ENCODE peak calls at places on chromosomes 11 and 22, in eight cellular contexts. M is right lobe of liver, B is endothelial cell of umbilical vein, C is colonic mucosa, G is RWPE2, Y is sigmoid colon, N is stomach, L is cardiac muscle cell. Z is an unnamed sample. For H3K4me1, the result is how much of the 10 kb centered on the place peaks cover.

GRCh38 chr11:122319011-122319410 is 203.0 kb upstream of the BLID start:
- DNase-seq in M (no peak), B (no peak), C (no peak), G (no peak), Y (no peak), N (no peak), L (no peak), Z (no peak)

GRCh38 chr11:9313648-9314290 is 624 bp downstream of the TMEM41B start:
- DNase-seq in M (no peak), B (peak), C (peak), G (no peak), Y (peak), N (peak), L (peak), Z (no peak)

GRCh38 chr22:49768077-49768476 is 59.6 kb downstream of the BRD1 start:
- DNase-seq in M (peak), B (no peak), C (no peak), G (no peak), Y (peak), N (no peak), L (no peak), Z (no peak)

GRCh38 chr11:57427692-57428082 is 766 bp upstream of the SLC43A3 start:
- DNase-seq in M (peak), B (no peak), C (peak), G (no peak), Y (peak), N (peak), L (no peak), Z (no peak)

GRCh38 chr11:108926522-108927380 is 261.9 kb downstream of the DDX10 start:
- DNase-seq in M (no peak), B (no peak), C (no peak), G (no peak), Y (no peak), N (no peak), L (no peak), Z (no peak)

GRCh38 chr22:26536056-26536761 is 23.9 kb upstream of the TFIP11 start:
- DNase-seq in M (no peak), B (no peak), C (no peak), G (no peak), Y (no peak), N (no peak), L (no peak), Z (no peak)

GRCh38 chr11:64084146-64084961 is 48.6 kb downstream of the FLRT1 start:
- DNase-seq in M (no peak), B (no peak), C (no peak), G (no peak), Y (no peak), N (no peak), L (no peak), Z (no peak)

GRCh38 chr11:121240650-121241299 is 51.8 kb upstream of the SC5D start:
- DNase-seq in M (no peak), B (no peak), C (no peak), G (no peak), Y (no peak), N (no peak), L (no peak), Z (no peak)

GRCh38 chr11:8003187-8003586 is 16.1 kb downstream of the EIF3F start:
- DNase-seq in M (no peak), B (no peak), C (no peak), G (no peak), Y (no peak), N (no peak), L (no peak), Z (no peak)

GRCh38 chr11:27555264-27555663 is 48.7 kb upstream of the LIN7C start:
- DNase-seq in M (no peak), B (no peak), C (no peak), G (no peak), Y (no peak), N (no peak), L (no peak), Z (no peak)

DNA sequence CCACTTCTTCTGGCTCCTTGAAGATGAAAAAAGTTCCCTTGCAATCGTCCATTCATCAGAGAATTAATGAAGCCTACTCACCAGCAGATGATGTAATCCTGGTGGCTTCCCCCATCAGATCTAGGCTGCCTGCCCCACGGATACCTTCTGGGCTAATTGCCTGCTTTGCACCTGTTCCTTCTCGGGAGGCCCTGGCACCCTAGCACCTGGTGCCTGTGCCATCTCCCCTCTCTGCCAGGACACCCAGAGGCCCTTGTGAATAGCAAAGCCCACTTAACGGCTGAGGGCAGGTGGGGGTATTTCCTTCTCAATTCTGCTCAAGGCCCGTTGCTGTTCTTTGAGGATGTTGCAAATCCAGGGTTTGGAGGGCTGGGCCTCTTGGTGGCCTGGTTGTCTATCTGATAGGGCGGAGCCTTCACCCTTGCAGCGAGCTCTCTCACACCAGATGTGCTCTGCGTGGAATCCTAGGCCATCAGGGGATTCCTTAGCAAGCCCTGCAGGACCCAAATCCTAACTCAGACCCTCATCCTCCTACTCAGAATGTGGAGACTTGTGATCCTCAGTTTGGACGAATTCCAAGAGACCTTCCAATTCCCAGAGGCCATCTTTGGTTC is at the start of gene LMO2:
- DNase-seq in M (no peak), B (no peak), C (no peak), G (no peak), Y (no peak), N (no peak), L (no peak), Z (no peak)
- H3K4me1 ChIP-seq in M (under half), B (under half), C (under half), G (under half), Y (under half), N (under half), L (under half), Z (under half)

DNA sequence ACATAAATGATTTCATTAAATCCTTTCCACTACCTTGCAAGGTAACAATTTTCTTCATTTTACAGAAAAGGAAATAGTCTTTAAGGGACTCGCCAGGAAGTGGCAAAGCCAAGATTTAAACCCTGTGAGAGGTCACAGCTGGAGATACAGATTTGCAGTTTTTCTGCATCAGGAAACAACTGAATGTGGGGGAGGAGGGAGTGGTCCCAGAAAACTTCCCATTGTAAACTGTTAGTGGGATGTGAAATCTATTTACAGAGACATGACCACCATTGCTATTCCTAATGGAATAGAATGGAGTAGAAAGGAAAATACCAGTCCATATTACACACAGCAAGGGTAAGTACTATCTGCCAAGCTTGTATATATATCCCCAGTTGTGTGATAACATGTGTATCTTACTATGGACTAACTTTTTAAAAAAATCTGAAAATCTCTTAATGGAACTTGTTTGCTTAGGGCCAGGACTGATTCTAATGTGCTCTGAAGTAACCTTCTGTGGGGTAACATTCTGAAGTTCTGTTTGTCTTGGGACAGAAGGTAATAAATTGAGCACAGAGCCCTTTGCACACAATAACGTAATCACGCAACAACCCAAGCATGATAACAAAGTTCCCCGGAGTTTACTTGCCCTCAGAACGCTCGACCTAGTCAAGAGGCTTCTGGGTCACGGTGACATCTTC is 10.9 kb upstream of the TSKU start:
- DNase-seq in M (peak), B (peak), C (no peak), G (no peak), Y (no peak), N (no peak), L (no peak), Z (no peak)
- H3K27ac ChIP-seq in M (peak), B (no peak), C (peak), G (no peak), Y (peak), N (peak), L (no peak), Z (no peak)

GRCh38 chr11:75155570-75156422 is 4.9 kb downstream of the SLCO2B1 start:
- DNase-seq in M (peak), B (no peak), C (peak), G (no peak), Y (no peak), N (no peak), L (no peak), Z (no peak)
- H3K4me1 ChIP-seq in M (half or more), B (under half), C (under half), G (under half), Y (under half), N (under half), L (under half), Z (under half)

GRCh38 chr11:68106165-68106940 is 14.8 kb downstream of the CHKA start:
- DNase-seq in M (no peak), B (peak), C (peak), G (no peak), Y (peak), N (peak), L (no peak), Z (no peak)
- H3K27ac ChIP-seq in M (peak), B (no peak), C (peak), G (no peak), Y (peak), N (peak), L (peak), Z (no peak)

Z was measured in CD8-positive, alpha-beta memory T cell.